ENCODE peak calls at places on chromosomes 1 and 21, in six cellular contexts. R is neural progenitor cell, A is ovary, Q is gastrocnemius medialis, P is esophagus squamous epithelium, O is lower lobe of right lung. M is an unnamed sample.

GRCh38 chr21:44375686-44376320 is 22.4 kb downstream of the TRPM2 start:
- DNase-seq in O (no peak), Q (no peak), P (no peak), A (no peak), R (no peak), M (no peak)

GRCh38 chr1:242147096-242147976 is 148.4 kb upstream of the MAP1LC3C start:
- DNase-seq in A (no peak), Q (no peak), P (no peak), R (peak), O (no peak), M (no peak)

GRCh38 chr1:91510754-91511153 is 10.1 kb downstream of the CDC7 start:
- DNase-seq in P (no peak), Q (no peak), O (no peak), A (no peak), R (no peak), M (no peak)

GRCh38 chr1:221083902-221084301 is 204.7 kb downstream of the HLX start:
- DNase-seq in A (no peak), Q (no peak), O (no peak), P (no peak), R (no peak), M (no peak)

GRCh38 chr21:43308101-43308500 is 118.8 kb downstream of the SIK1 start:
- DNase-seq in R (no peak), P (no peak), Q (no peak), O (peak), A (no peak), M (no peak)

GRCh38 chr1:183804916-183805734 is at the start of gene RGL1:
- DNase-seq in R (peak), Q (peak), O (peak), P (no peak), A (peak), M (peak)

GRCh38 chr1:1419812-1420653 is 1.0 kb downstream of the ANKRD65 start:
- DNase-seq in P (no peak), A (peak), O (peak), R (peak), Q (no peak), M (no peak)

GRCh38 chr1:194929376-194929775 is 1678.9 kb downstream of the KCNT2 start:
- DNase-seq in A (no peak), Q (no peak), P (no peak), O (no peak), R (no peak), M (no peak)

GRCh38 chr1:1891349-1892078 is 627 bp upstream of the GNB1 start:
- DNase-seq in Q (peak), O (peak), A (peak), R (peak), P (no peak), M (no peak)

GRCh38 chr1:95084317-95085176 is 11.8 kb upstream of the ALG14 start:
- DNase-seq in A (no peak), O (no peak), Q (peak), P (no peak), R (peak), M (no peak)

GRCh38 chr1:237736372-237737029 is 154.2 kb downstream of the ZP4 start:
- DNase-seq in O (no peak), P (no peak), A (no peak), R (peak), Q (no peak), M (no peak)

GRCh38 chr1:54100500-54100899 is 47.1 kb downstream of the TCEANC2 start:
- DNase-seq in A (no peak), Q (no peak), O (no peak), P (no peak), R (no peak), M (no peak)

GRCh38 chr1:161133220-161133740 is 813 bp upstream of the DEDD start:
- DNase-seq in Q (no peak), O (no peak), P (no peak), A (no peak), R (no peak), M (no peak)

GRCh38 chr1:100353073-100353801 is 931 bp downstream of the CDC14A start:
- DNase-seq in P (peak), R (peak), O (peak), Q (peak), A (peak), M (no peak)

GRCh38 chr1:32361674-32362473 is 411 bp downstream of the FAM229A start:
- DNase-seq in R (peak), O (peak), Q (no peak), P (no peak), A (peak), M (peak)
- H3K27ac ChIP-seq in R (no peak), O (peak), Q (no peak), P (no peak), A (peak), M (peak)

GRCh38 chr1:40710581-40711315 is 19.2 kb downstream of the NFYC start:
- DNase-seq in R (peak), P (no peak), A (no peak), O (no peak), Q (no peak), M (no peak)

GRCh38 chr1:40712997-40713396 is 21.5 kb downstream of the NFYC start:
- DNase-seq in Q (no peak), R (no peak), P (peak), A (no peak), O (no peak), M (no peak)

GRCh38 chr1:40712405-40712944 is 21.0 kb downstream of the NFYC start:
- DNase-seq in O (no peak), R (no peak), A (no peak), Q (no peak), P (no peak), M (no peak)

GRCh38 chr1:40709802-40710278 is 18.3 kb downstream of the NFYC start:
- DNase-seq in Q (no peak), R (no peak), P (no peak), A (no peak), O (no peak), M (no peak)

GRCh38 chr1:40711465-40712404 is 20.2 kb downstream of the NFYC start:
- DNase-seq in A (no peak), R (no peak), P (no peak), Q (no peak), O (no peak), M (no peak)
- H3K4me3 ChIP-seq in A (no peak), R (peak), P (peak), Q (peak), O (peak), M (peak)

DNA sequence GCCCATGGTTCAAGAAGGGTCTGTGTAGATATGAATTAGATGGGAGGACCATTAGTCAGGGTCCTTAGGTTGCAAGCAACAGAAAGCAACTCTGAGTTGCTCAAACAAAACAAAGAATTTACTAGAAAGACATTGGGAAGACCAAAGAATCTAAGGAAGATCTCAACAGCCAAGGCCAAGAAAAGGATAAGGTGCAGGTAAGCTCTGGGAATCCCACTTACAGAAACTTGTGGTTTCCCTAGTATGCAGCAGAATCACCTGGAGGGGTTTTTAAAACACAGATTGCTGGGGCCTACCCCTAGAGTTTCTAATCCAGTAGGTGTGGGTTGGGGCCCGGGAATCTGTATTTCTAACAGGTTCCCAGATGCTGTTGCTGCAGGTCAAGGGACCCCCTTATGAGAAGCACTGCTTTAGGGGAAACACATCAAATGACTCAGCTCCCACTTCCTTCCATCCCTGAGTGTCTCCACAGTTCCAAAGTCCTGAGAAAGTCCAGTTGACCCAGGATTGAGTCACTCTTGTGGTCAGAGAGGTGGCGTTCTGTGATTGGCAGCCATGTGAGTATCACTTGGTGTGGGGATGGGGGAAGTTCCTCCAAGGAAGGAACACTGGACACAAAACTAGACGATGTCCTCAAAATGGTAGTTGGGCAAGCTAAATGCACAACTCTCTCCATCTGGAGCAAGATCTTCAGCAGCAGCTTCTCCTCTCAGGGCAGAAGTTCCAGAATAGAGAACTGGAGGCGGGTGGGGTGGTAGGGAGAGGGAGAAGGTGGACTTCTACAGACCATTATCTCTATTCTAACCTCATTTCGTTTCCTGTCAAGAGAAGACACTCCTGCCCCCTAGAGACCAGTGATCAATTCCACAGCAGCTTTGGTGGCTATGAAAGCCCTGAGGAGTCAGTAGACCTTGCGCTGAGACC is 24.2 kb upstream of the EYA3 start:
- DNase-seq in P (no peak), O (peak), A (no peak), Q (no peak), R (peak), M (peak)
- TF ChIP-seq CTCF in P (peak), O (no peak), A (no peak), Q (no peak), R (peak), M (no peak)

GRCh38 chr21:45507888-45508508 is 34.2 kb downstream of the SLC19A1 start:
- DNase-seq in O (no peak), A (peak), P (no peak), R (no peak), Q (no peak), M (no peak)

GRCh38 chr21:45511007-45511406 is 31.2 kb downstream of the SLC19A1 start:
- DNase-seq in Q (no peak), O (peak), A (peak), P (no peak), R (no peak), M (no peak)

GRCh38 chr21:45510466-45510955 is 31.7 kb downstream of the SLC19A1 start:
- DNase-seq in O (no peak), P (no peak), Q (no peak), R (no peak), A (peak), M (no peak)

GRCh38 chr21:45508607-45509565 is 33.4 kb downstream of the SLC19A1 start:
- DNase-seq in R (peak), Q (no peak), P (no peak), A (peak), O (peak), M (no peak)

DNA sequence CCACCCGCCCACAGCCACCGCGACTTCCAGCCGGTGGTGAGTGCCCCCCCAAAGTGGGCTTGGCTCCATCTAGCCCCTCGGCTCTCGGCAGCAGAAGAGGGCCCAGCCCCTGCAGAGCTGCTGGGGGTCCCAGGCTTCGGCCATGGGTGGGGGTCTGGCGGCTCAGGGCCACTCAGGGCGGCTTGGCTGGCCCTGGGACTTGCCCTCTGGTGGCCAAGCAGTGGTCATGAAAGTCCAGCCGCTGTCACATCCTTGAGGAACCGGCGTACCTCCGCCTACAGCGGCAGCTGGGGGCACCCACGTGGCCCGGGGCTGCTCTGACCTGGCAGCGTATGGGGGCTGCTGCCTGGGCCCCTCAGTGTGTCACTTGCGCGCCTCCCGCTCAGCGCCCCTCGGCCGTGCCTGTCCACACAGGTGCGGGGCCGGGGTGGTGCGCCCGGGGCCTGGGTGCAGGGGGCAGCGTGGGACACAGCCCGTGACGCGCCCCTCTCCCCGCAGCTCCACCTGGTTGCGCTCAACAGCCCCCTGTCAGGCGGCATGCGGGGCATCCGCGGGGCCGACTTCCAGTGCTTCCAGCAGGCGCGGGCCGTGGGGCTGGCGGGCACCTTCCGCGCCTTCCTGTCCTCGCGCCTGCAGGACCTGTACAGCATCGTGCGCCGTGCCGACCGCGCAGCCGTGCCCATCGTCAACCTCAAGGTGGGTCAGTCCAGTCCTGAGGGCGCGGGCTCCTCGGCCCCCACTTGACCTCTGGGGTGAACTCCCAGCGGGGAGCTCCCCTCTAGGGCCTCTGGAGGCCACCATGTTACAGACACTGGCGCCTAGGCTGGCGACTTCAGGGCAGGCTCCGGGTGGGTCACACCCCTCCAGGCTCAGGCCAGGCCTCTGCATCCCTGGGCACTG is 32.4 kb downstream of the SLC19A1 start:
- DNase-seq in O (peak), R (peak), P (no peak), Q (no peak), A (peak), M (no peak)
- H3K27ac ChIP-seq in O (no peak), R (no peak), P (no peak), Q (no peak), A (no peak), M (no peak)

M was measured in tibial nerve.